ENCODE peak calls at places on chromosomes 1 and 21, in nine cellular contexts. L, N, E, H, K, U, T, A and Q are unnamed samples.

GRCh38 chr1:6261615-6261995 is 707 bp upstream of the GPR153 start:
- DNase-seq in L (no peak), N (no peak), E (peak; percentile 79), H (peak; percentile 74), K (no peak), U (no peak), T (no peak), A (no peak), Q (no peak)

GRCh38 chr1:2234762-2235113 is 6.6 kb downstream of the SKI start:
- DNase-seq in L (peak; percentile 53), N (no peak), E (no peak), H (no peak), K (no peak), U (no peak), T (no peak), A (no peak), Q (no peak)

GRCh38 chr1:187943606-187944403 is 1115.1 kb downstream of the PLA2G4A start:
- DNase-seq in L (no peak), N (no peak), E (no peak), H (no peak), K (no peak), U (no peak), T (no peak), A (no peak), Q (no peak)

GRCh38 chr1:226654046-226654445 is 85.0 kb downstream of the ITPKB start:
- DNase-seq in L (peak; percentile 25), N (no peak), E (no peak), H (peak; percentile 77), K (no peak), U (no peak), T (no peak), A (peak; percentile 86), Q (no peak)

GRCh38 chr21:15037095-15037730 is 27.6 kb downstream of the NRIP1 start:
- DNase-seq in L (no peak), N (no peak), E (no peak), H (no peak), K (no peak), U (no peak), T (no peak), A (no peak), Q (no peak)

GRCh38 chr1:112901387-112901786 is 54.6 kb downstream of the SLC16A1 start:
- DNase-seq in L (no peak), N (no peak), E (no peak), H (no peak), K (no peak), U (no peak), T (no peak), A (no peak), Q (no peak)

GRCh38 chr1:218495931-218496330 is 150.8 kb downstream of the TGFB2 start:
- DNase-seq in L (no peak), N (no peak), E (no peak), H (no peak), K (no peak), U (no peak), T (no peak), A (no peak), Q (no peak)

GRCh38 chr21:32494946-32495703 is 82.6 kb downstream of the EVA1C start:
- DNase-seq in L (no peak), N (no peak), E (no peak), H (no peak), K (no peak), U (peak; percentile 83), T (peak; percentile 52), A (peak; percentile 70), Q (peak; percentile 60)

GRCh38 chr1:40736085-40736531 is 44.6 kb downstream of the NFYC start:
- DNase-seq in L (no peak), N (no peak), E (peak; percentile 45), H (peak; percentile 34), K (no peak), U (peak; percentile 50), T (no peak), A (peak; percentile 70), Q (peak; percentile 45)

GRCh38 chr1:1402081-1402900 is 3.2 kb upstream of the CCNL2 start:
- DNase-seq in L (peak; percentile 38), N (no peak), E (peak; percentile 63), H (peak; percentile 77), K (no peak), U (no peak), T (no peak), A (peak; percentile 71), Q (peak; percentile 30)

GRCh38 chr1:45895406-45895805 is 92.0 kb downstream of the MAST2 start:
- DNase-seq in L (no peak), N (no peak), E (no peak), H (no peak), K (no peak), U (no peak), T (no peak), A (no peak), Q (no peak)

GRCh38 chr1:230077436-230078221 is 10.6 kb downstream of the GALNT2 start:
- DNase-seq in L (no peak), N (no peak), E (no peak), H (no peak), K (no peak), U (no peak), T (no peak), A (no peak), Q (peak; percentile 69)

GRCh38 chr1:206502813-206503212 is 4.5 kb upstream of the RASSF5 start:
- DNase-seq in L (no peak), N (no peak), E (no peak), H (no peak), K (no peak), U (no peak), T (no peak), A (no peak), Q (no peak)
- TF ChIP-seq CTCF in L (no peak), N (no peak), E (no peak), H (no peak), K (no peak), U (no peak), T (no peak), A (no peak), Q (no peak)

GRCh38 chr1:18951416-18951815 is 5.1 kb downstream of the IFFO2 start:
- DNase-seq in L (peak; percentile 38), N (no peak), E (no peak), H (no peak), K (no peak), U (no peak), T (no peak), A (no peak), Q (no peak)

GRCh38 chr1:18949689-18950414 is 6.6 kb downstream of the IFFO2 start:
- DNase-seq in L (peak; percentile 35), N (no peak), E (no peak), H (peak; percentile 77), K (no peak), U (no peak), T (peak; percentile 50), A (peak; percentile 68), Q (no peak)

GRCh38 chr1:18948913-18949688 is 7.4 kb downstream of the IFFO2 start:
- DNase-seq in L (no peak), N (no peak), E (no peak), H (peak; percentile 37), K (no peak), U (no peak), T (peak; percentile 73), A (peak; percentile 82), Q (no peak)

GRCh38 chr1:18951818-18952391 is 4.6 kb downstream of the IFFO2 start:
- DNase-seq in L (peak; percentile 83), N (no peak), E (no peak), H (no peak), K (no peak), U (no peak), T (no peak), A (peak; percentile 42), Q (no peak)

GRCh38 chr1:18950415-18951026 is 6.0 kb downstream of the IFFO2 start:
- DNase-seq in L (no peak), N (peak; percentile 67), E (no peak), H (no peak), K (no peak), U (no peak), T (peak; percentile 48), A (no peak), Q (no peak)
- H3K4me3 ChIP-seq in L (peak overlapping the region; percentile 23), N (peak overlapping the region; percentile 22), E (no peak overlapping the region), H (no peak overlapping the region), K (peak overlapping the region; percentile 45), U (peak overlapping the region; percentile 33), T (peak overlapping the region; percentile 15), A (no peak overlapping the region), Q (no peak overlapping the region)

GRCh38 chr1:205440121-205440475 is 15.7 kb downstream of the BLACAT1 start:
- DNase-seq in L (no peak), N (no peak), E (no peak), H (no peak), K (no peak), U (no peak), T (no peak), A (no peak), Q (no peak)
- TF ChIP-seq CTCF in L (no peak), N (no peak), E (no peak), H (no peak), K (no peak), U (no peak), T (no peak), A (no peak), Q (no peak)

GRCh38 chr1:212928323-212929281 is 21.7 kb upstream of the VASH2 start:
- DNase-seq in L (no peak), N (no peak), E (peak; percentile 49), H (peak; percentile 55), K (no peak), U (no peak), T (no peak), A (no peak), Q (no peak)
- H3K4me3 ChIP-seq in L (no peak overlapping the region), N (no peak overlapping the region), E (no peak overlapping the region), H (no peak overlapping the region), K (no peak overlapping the region), U (no peak overlapping the region), T (no peak overlapping the region), A (no peak overlapping the region), Q (no peak overlapping the region)

GRCh38 chr1:199223936-199224335 is 585.1 kb downstream of the PTPRC start:
- DNase-seq in L (no peak), N (no peak), E (no peak), H (no peak), K (no peak), U (no peak), T (no peak), A (no peak), Q (no peak)

GRCh38 chr1:199218065-199218464 is 579.2 kb downstream of the PTPRC start:
- DNase-seq in L (peak; percentile 37), N (no peak), E (no peak), H (peak; percentile 12), K (no peak), U (no peak), T (no peak), A (no peak), Q (no peak)

GRCh38 chr1:199218533-199218932 is 579.7 kb downstream of the PTPRC start:
- DNase-seq in L (no peak), N (no peak), E (no peak), H (no peak), K (no peak), U (no peak), T (no peak), A (no peak), Q (no peak)

GRCh38 chr1:199220046-199220445 is 581.2 kb downstream of the PTPRC start:
- DNase-seq in L (no peak), N (no peak), E (no peak), H (no peak), K (no peak), U (no peak), T (no peak), A (no peak), Q (no peak)

GRCh38 chr1:199221371-199222150 is 582.7 kb downstream of the PTPRC start:
- DNase-seq in L (no peak), N (no peak), E (no peak), H (no peak), K (no peak), U (no peak), T (no peak), A (no peak), Q (no peak)
- TF ChIP-seq CTCF in L (no peak), N (no peak), E (no peak), H (no peak), K (no peak), U (no peak), T (no peak), A (no peak), Q (no peak)

GRCh38 chr1:150152182-150152536 is 2.4 kb downstream of the PLEKHO1 start:
- DNase-seq in L (no peak), N (no peak), E (no peak), H (no peak), K (no peak), U (no peak), T (no peak), A (no peak), Q (no peak)
- H3K4me3 ChIP-seq in L (peak overlapping the region; percentile 69), N (no peak overlapping the region), E (no peak overlapping the region), H (peak overlapping the region; percentile 95), K (peak overlapping the region; percentile 81), U (no peak overlapping the region), T (peak overlapping the region; percentile 93), A (peak overlapping the region; percentile 100), Q (peak overlapping the region; percentile 81)